ENCODE peak calls at places on chromosomes 2 and 18, in seven cellular contexts. B is AG04450, G is lower lobe of right lung, I is HepG2, S is H9, X is MM.1S, V is PC-3. R is an unnamed sample.

GRCh38 chr2:68279691-68280090 is 27.4 kb upstream of the PPP3R1 start:
- DNase-seq in B (no peak), G (no peak), I (no peak), S (no peak), X (no peak), V (no peak), R (no peak)

GRCh38 chr2:184599054-184599874 is 935 bp downstream of the ZNF804A start:
- DNase-seq in B (no peak), G (no peak), I (no peak), S (no peak), X (peak; percentile 60), V (no peak), R (no peak)

GRCh38 chr2:240140920-240141319 is 462 bp upstream of the OTOS start:
- DNase-seq in B (no peak), G (peak; percentile 17), I (no peak), S (no peak), X (no peak), V (no peak), R (peak; percentile 5)

GRCh38 chr2:42115588-42115987 is 53.6 kb upstream of the EML4 start:
- DNase-seq in B (no peak), G (no peak), I (no peak), S (no peak), X (no peak), V (no peak), R (no peak)

GRCh38 chr2:241272298-241272721 is 43.2 kb downstream of the HDLBP start:
- DNase-seq in B (no peak), G (peak; percentile 74), I (no peak), S (peak; percentile 36), X (peak; percentile 28), V (peak; percentile 10), R (peak; percentile 4)

GRCh38 chr2:44789971-44790721 is 151.4 kb upstream of the SIX3 start:
- DNase-seq in B (no peak), G (no peak), I (no peak), S (peak; percentile 50), X (no peak), V (no peak), R (no peak)

GRCh38 chr2:235496239-235496621 is 2.4 kb downstream of the AGAP1 start:
- DNase-seq in B (no peak), G (no peak), I (no peak), S (no peak), X (peak; percentile 42), V (peak; percentile 63), R (no peak)

GRCh38 chr2:41595235-41595634 is 452.6 kb upstream of the PKDCC start:
- DNase-seq in B (no peak), G (no peak), I (no peak), S (no peak), X (no peak), V (peak; percentile 44), R (no peak)

GRCh38 chr2:242098445-242099128 is 229.1 kb downstream of the RTP5 start:
- DNase-seq in B (no peak), G (no peak), I (no peak), S (no peak), X (peak; percentile 24), V (no peak), R (no peak)

GRCh38 chr2:88054300-88055048 is 1.1 kb downstream of the KRCC1 start:
- DNase-seq in B (no peak), G (no peak), I (no peak), S (no peak), X (no peak), V (peak; percentile 14), R (no peak)

GRCh38 chr2:17975401-17975800 is 96.9 kb downstream of the KCNS3 start:
- DNase-seq in B (no peak), G (no peak), I (no peak), S (no peak), X (no peak), V (no peak), R (no peak)

GRCh38 chr2:43879261-43879660 is 40.5 kb downstream of the ABCG8 start:
- DNase-seq in B (no peak), G (no peak), I (no peak), S (no peak), X (no peak), V (no peak), R (no peak)

GRCh38 chr18:76494181-76494540 is 881 bp downstream of the ZNF516 start:
- DNase-seq in B (no peak), G (no peak), I (peak; percentile 18), S (no peak), X (no peak), V (no peak), R (no peak)

GRCh38 chr2:214410918-214411554 is at the start of gene VWC2L:
- DNase-seq in B (peak; percentile 50), G (peak; percentile 70), I (peak; percentile 58), S (peak; percentile 88), X (peak; percentile 71), V (peak; percentile 87), R (no peak)

GRCh38 chr2:45505138-45505537 is 105.9 kb downstream of the SRBD1 start:
- DNase-seq in B (no peak), G (no peak), I (no peak), S (no peak), X (no peak), V (no peak), R (no peak)

GRCh38 chr2:238242731-238243495 is 3.1 kb upstream of the HES6 start:
- DNase-seq in B (no peak), G (no peak), I (peak; percentile 70), S (no peak), X (no peak), V (no peak), R (no peak)

GRCh38 chr2:45128580-45128997 is 119.3 kb upstream of the SIX2 start:
- DNase-seq in B (peak; percentile 78), G (no peak), I (no peak), S (no peak), X (no peak), V (peak; percentile 99), R (no peak)

GRCh38 chr2:7773362-7773973 is 856.3 kb downstream of the RNF144A start:
- DNase-seq in B (no peak), G (peak; percentile 50), I (no peak), S (no peak), X (peak; percentile 19), V (peak; percentile 89), R (no peak)

GRCh38 chr18:39305756-39306155 is 1740.2 kb upstream of the CELF4 start:
- DNase-seq in B (no peak), G (no peak), I (no peak), S (no peak), X (no peak), V (no peak), R (no peak)

GRCh38 chr2:73998451-73998850 is 13.7 kb downstream of the TET3 start:
- DNase-seq in B (no peak), G (no peak), I (no peak), S (no peak), X (no peak), V (no peak), R (peak; percentile 40)

GRCh38 chr2:85734942-85735608 is 18.7 kb upstream of the ATOH8 start:
- DNase-seq in B (no peak), G (no peak), I (no peak), S (no peak), X (no peak), V (peak; percentile 29), R (no peak)

GRCh38 chr2:65554765-65555561 is 122.6 kb upstream of the SPRED2 start:
- DNase-seq in B (no peak), G (no peak), I (no peak), S (no peak), X (no peak), V (peak; percentile 39), R (no peak)

GRCh38 chr2:42086500-42086953 is 38.7 kb downstream of the PKDCC start:
- DNase-seq in B (peak; percentile 45), G (no peak), I (peak; percentile 76), S (peak; percentile 56), X (peak; percentile 55), V (peak; percentile 83), R (no peak)

GRCh38 chr2:10389596-10389995 is 58.5 kb downstream of the ODC1 start:
- DNase-seq in B (no peak), G (no peak), I (no peak), S (no peak), X (no peak), V (peak; percentile 51), R (no peak)

GRCh38 chr18:74242451-74243096 is 49.2 kb downstream of the CYB5A start:
- DNase-seq in B (no peak), G (no peak), I (peak; percentile 65), S (no peak), X (no peak), V (peak; percentile 26), R (no peak)

DNA sequence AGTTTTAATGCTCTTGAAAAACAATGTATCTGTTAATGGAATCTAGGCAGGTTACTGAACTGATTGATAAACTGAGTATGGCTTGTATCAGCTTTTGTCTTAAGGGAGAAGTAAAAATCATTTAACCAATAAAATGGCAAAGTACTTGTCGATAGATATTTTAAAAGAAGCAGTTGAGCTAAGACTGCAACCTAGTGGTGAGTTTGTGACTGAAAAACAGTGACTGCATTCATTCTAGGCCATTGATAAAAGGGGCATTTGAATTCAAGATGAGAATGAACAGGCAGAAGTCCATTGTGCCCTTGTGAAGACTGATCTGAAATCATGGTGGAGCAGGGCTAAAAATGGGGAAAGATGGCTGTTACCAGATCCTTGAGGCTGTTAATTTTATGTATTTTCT is 59.4 kb upstream of the MSTN start:
- DNase-seq in B (no peak), G (no peak), I (peak; percentile 24), S (no peak), X (peak; percentile 18), V (peak; percentile 45), R (no peak)
- TF ChIP-seq CTCF in B (peak; percentile 55), G (no peak), I (peak; percentile 46), S (peak; percentile 64), X (peak; percentile 56), V (peak; percentile 72), R (no peak)

GRCh38 chr2:31579996-31580320 is 780 bp downstream of the SRD5A2 start:
- DNase-seq in B (no peak), G (peak; percentile 44), I (no peak), S (no peak), X (no peak), V (no peak), R (no peak)
- H3K27me3 ChIP-seq in B (peaks cover 23% of the 10 kb centered on the region), G (peaks cover 17% of the 10 kb centered on the region), I (no peaks in the 10 kb centered on the region), S (peaks cover 28% of the 10 kb centered on the region), X (no peaks in the 10 kb centered on the region), V (peaks cover 28% of the 10 kb centered on the region), R (peaks cover 37% of the 10 kb centered on the region)

DNA sequence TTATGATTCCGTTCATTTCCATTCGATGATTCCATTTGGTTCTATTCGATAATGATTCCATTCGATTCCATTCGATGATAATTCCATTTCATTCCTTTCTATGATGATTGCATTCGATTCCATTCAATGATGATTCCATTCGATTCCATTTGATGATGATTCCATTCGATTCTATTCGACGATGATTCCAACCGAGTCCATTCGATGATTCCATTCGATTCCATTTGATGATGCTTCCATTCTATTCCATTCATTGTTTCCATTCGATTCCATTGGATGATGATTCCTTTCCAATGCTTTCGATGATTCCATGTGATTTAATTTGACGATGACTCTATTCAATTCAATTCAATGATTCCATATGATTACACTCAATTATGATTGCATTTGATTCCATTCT is 1093.5 kb downstream of the RPIA start:
- DNase-seq in B (no peak), G (no peak), I (no peak), S (no peak), X (no peak), V (no peak), R (no peak)
- H3K9me3 ChIP-seq in B (peaks cover 35% of the 10 kb centered on the region), G (peaks cover 86% of the 10 kb centered on the region), I (peaks cover 100% of the 10 kb centered on the region), S (peaks cover 100% of the 10 kb centered on the region), X (no peaks in the 10 kb centered on the region), V (peaks cover 91% of the 10 kb centered on the region), R (peaks cover 46% of the 10 kb centered on the region)

DNA sequence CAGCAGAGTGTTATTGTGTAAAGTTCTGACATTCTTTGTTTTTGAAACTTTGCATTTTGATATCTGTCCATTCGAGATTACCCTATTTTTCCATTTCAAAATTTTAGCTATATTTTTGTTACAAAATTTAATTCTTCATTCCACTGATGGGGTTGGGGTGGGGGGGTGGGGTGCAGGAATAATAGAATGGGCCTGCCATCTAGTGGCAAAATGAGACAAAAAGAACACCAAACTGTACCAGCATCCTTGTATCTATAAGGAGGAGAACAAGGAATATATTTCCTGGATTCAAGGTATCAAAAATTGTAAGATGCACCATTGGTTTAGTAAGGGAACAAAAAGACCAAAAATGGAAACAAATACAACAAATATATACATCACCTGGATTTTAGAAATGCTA is 27.9 kb upstream of the TTR start:
- DNase-seq in B (no peak), G (no peak), I (no peak), S (no peak), X (no peak), V (peak; percentile 12), R (no peak)
- TF ChIP-seq CTCF in B (no peak), G (no peak), I (no peak), S (peak; percentile 52), X (no peak), V (peak; percentile 15), R (no peak)